ENCODE peak calls at places on chromosome 20, in seven cellular contexts. V is dermis blood vessel endothelial cell; H is glutamatergic neuron; Z is stimulated activated CD4-positive, alpha-beta T cell treated with anti-CD3 and anti-CD28 coated beads, Interleukin-15, amount 100 ng/mL, for 24 hours; Y is naive thymus-derived CD8-positive, alpha-beta T cell; X is neural progenitor cell; N is AG04450. R is an unnamed sample.

GRCh38 chr20:50911716-50912115 is 19.5 kb downstream of the ADNP start:
- DNase-seq in V (no peak), H (no peak), Z (no peak), Y (no peak), X (no peak), N (no peak), R (peak)

GRCh38 chr20:3047486-3048419 is 1.9 kb downstream of the MRPS26 start:
- DNase-seq in V (no peak), H (no peak), Z (no peak), Y (no peak), X (no peak), N (no peak), R (no peak)

GRCh38 chr20:44450279-44450937 is 25.3 kb upstream of the TTPAL start:
- DNase-seq in V (no peak), H (no peak), Z (no peak), Y (no peak), X (no peak), N (no peak), R (no peak)

GRCh38 chr20:24756292-24757025 is 192.6 kb upstream of the CST7 start:
- DNase-seq in V (no peak), H (no peak), Z (no peak), Y (no peak), X (no peak), N (no peak), R (no peak)

GRCh38 chr20:17611540-17612286 is 41.8 kb downstream of the DSTN start:
- DNase-seq in V (peak), H (peak), Z (no peak), Y (no peak), X (peak), N (no peak), R (no peak)

GRCh38 chr20:12358006-12358654 is 440.4 kb downstream of the BTBD3 start:
- DNase-seq in V (no peak), H (no peak), Z (no peak), Y (no peak), X (peak), N (no peak), R (no peak)

GRCh38 chr20:11060423-11061205 is 386.8 kb upstream of the JAG1 start:
- DNase-seq in V (no peak), H (no peak), Z (no peak), Y (no peak), X (no peak), N (no peak), R (no peak)

GRCh38 chr20:2599265-2600060 is 53.0 kb upstream of the NOP56 start:
- DNase-seq in V (no peak), H (peak), Z (no peak), Y (no peak), X (peak), N (no peak), R (no peak)

GRCh38 chr20:11726021-11726420 is 191.7 kb upstream of the BTBD3 start:
- DNase-seq in V (peak), H (no peak), Z (no peak), Y (no peak), X (no peak), N (no peak), R (no peak)

GRCh38 chr20:57785720-57786119 is 75.9 kb upstream of the PMEPA1 start:
- DNase-seq in V (no peak), H (no peak), Z (no peak), Y (no peak), X (no peak), N (no peak), R (no peak)

GRCh38 chr20:16647875-16648597 is 74.8 kb upstream of the KIF16B start:
- DNase-seq in V (no peak), H (peak), Z (no peak), Y (no peak), X (no peak), N (no peak), R (no peak)

GRCh38 chr20:51763965-51764602 is 4.1 kb downstream of the ATP9A start:
- DNase-seq in V (no peak), H (no peak), Z (no peak), Y (no peak), X (no peak), N (no peak), R (no peak)

GRCh38 chr20:58131111-58131510 is 97.3 kb downstream of the ANKRD60 start:
- DNase-seq in V (no peak), H (no peak), Z (no peak), Y (no peak), X (peak), N (no peak), R (no peak)

GRCh38 chr20:49397525-49397924 is 84.9 kb downstream of the KCNB1 start:
- DNase-seq in V (no peak), H (no peak), Z (no peak), Y (no peak), X (no peak), N (no peak), R (no peak)

GRCh38 chr20:49534314-49534713 is 33.6 kb downstream of the PTGIS start:
- DNase-seq in V (peak), H (peak), Z (peak), Y (peak), X (peak), N (peak), R (peak)

GRCh38 chr20:57092112-57092899 is 174.1 kb downstream of the BMP7 start:
- DNase-seq in V (peak), H (peak), Z (peak), Y (peak), X (peak), N (no peak), R (peak)

GRCh38 chr20:3313681-3314080 is 74.7 kb upstream of the SLC4A11 start:
- DNase-seq in V (no peak), H (no peak), Z (no peak), Y (no peak), X (no peak), N (no peak), R (no peak)

GRCh38 chr20:49286689-49287551 is 9.1 kb upstream of the ZNFX1 start:
- DNase-seq in V (peak), H (no peak), Z (no peak), Y (no peak), X (peak), N (no peak), R (no peak)

GRCh38 chr20:62780204-62780603 is 16.1 kb upstream of the MRGBP start:
- DNase-seq in V (no peak), H (peak), Z (no peak), Y (no peak), X (no peak), N (no peak), R (no peak)

GRCh38 chr20:36676701-36677421 is 30.9 kb upstream of the SLA2 start:
- DNase-seq in V (no peak), H (peak), Z (no peak), Y (no peak), X (peak), N (no peak), R (no peak)

GRCh38 chr20:33137195-33137594 is 30.8 kb upstream of the BPIFA2 start:
- DNase-seq in V (no peak), H (no peak), Z (no peak), Y (no peak), X (no peak), N (no peak), R (no peak)

GRCh38 chr20:63594043-63594561 is 20.1 kb upstream of the HELZ2 start:
- DNase-seq in V (no peak), H (no peak), Z (no peak), Y (no peak), X (no peak), N (no peak), R (no peak)

GRCh38 chr20:44414808-44415207 is 59.3 kb downstream of the HNF4A start:
- DNase-seq in V (no peak), H (no peak), Z (no peak), Y (no peak), X (no peak), N (no peak), R (no peak)

GRCh38 chr20:22385602-22386299 is 198.6 kb downstream of the FOXA2 start:
- DNase-seq in V (no peak), H (no peak), Z (no peak), Y (no peak), X (peak), N (no peak), R (no peak)

GRCh38 chr20:58194176-58194796 is 34.2 kb downstream of the ANKRD60 start:
- DNase-seq in V (no peak), H (no peak), Z (no peak), Y (no peak), X (no peak), N (no peak), R (no peak)

GRCh38 chr20:53643031-53643832 is 49.6 kb upstream of the ZNF217 start:
- DNase-seq in V (peak), H (no peak), Z (peak), Y (peak), X (no peak), N (no peak), R (peak)

GRCh38 chr20:50534567-50534966 is 24.4 kb downstream of the PTPN1 start:
- DNase-seq in V (no peak), H (no peak), Z (no peak), Y (no peak), X (no peak), N (peak), R (no peak)

GRCh38 chr20:41167481-41168253 is 30.3 kb downstream of the PLCG1 start:
- DNase-seq in V (no peak), H (no peak), Z (no peak), Y (no peak), X (no peak), N (no peak), R (no peak)

GRCh38 chr20:34526466-34526865 is 10.2 kb downstream of the DYNLRB1 start:
- DNase-seq in V (no peak), H (no peak), Z (no peak), Y (no peak), X (no peak), N (no peak), R (no peak)

GRCh38 chr20:37533154-37533715 is 5.6 kb upstream of the BLCAP start:
- DNase-seq in V (peak), H (no peak), Z (no peak), Y (no peak), X (no peak), N (no peak), R (no peak)

GRCh38 chr20:14712302-14712739 is 374.9 kb upstream of the FLRT3 start:
- DNase-seq in V (no peak), H (no peak), Z (no peak), Y (no peak), X (peak), N (peak), R (no peak)

GRCh38 chr20:46206025-46206424 is 87.9 kb downstream of the CD40 start:
- DNase-seq in V (peak), H (no peak), Z (peak), Y (no peak), X (no peak), N (no peak), R (peak)

GRCh38 chr20:41497186-41497895 is 120.8 kb downstream of the CHD6 start:
- DNase-seq in V (no peak), H (no peak), Z (no peak), Y (no peak), X (no peak), N (no peak), R (no peak)

GRCh38 chr20:60013296-60014142 is 55.3 kb downstream of the CDH26 start:
- DNase-seq in V (no peak), H (no peak), Z (no peak), Y (no peak), X (no peak), N (no peak), R (no peak)